ENCODE peak calls at places on chromosomes 3 and 15, in seven cellular contexts. One of them, this sample, is unnamed.

GRCh38 chr15:66743204-66743603 is 41.2 kb downstream of the SMAD6 start:
- DNase-seq in H1: no peak
- DNase-seq in endothelial cell of umbilical vein: no peak
- DNase-seq in esophagus squamous epithelium: no peak
- DNase-seq in stomach: no peak
- DNase-seq in A549: no peak
- DNase-seq in suprapubic skin: no peak
- DNase-seq in this sample: no peak

GRCh38 chr3:124263168-124263567 is 271.2 kb upstream of the ROPN1 start:
- DNase-seq in H1: no peak
- DNase-seq in endothelial cell of umbilical vein: peak; percentile 44
- DNase-seq in esophagus squamous epithelium: no peak
- DNase-seq in stomach: no peak
- DNase-seq in A549: peak; percentile 21
- DNase-seq in suprapubic skin: no peak
- DNase-seq in this sample: peak; percentile 34

GRCh38 chr3:102791641-102792589 is 357.1 kb downstream of the ZPLD1 start:
- DNase-seq in H1: no peak
- DNase-seq in endothelial cell of umbilical vein: no peak
- DNase-seq in esophagus squamous epithelium: no peak
- DNase-seq in stomach: no peak
- DNase-seq in A549: no peak
- DNase-seq in suprapubic skin: no peak
- DNase-seq in this sample: no peak

GRCh38 chr15:71788646-71789579 is 21.4 kb upstream of the NR2E3 start:
- DNase-seq in H1: no peak
- DNase-seq in endothelial cell of umbilical vein: peak; percentile 59
- DNase-seq in esophagus squamous epithelium: no peak
- DNase-seq in stomach: peak; percentile 2
- DNase-seq in A549: no peak
- DNase-seq in suprapubic skin: peak; percentile 48
- DNase-seq in this sample: no peak

GRCh38 chr3:100875239-100875638 is 118.0 kb downstream of the ABI3BP start:
- DNase-seq in H1: no peak
- DNase-seq in endothelial cell of umbilical vein: peak; percentile 94
- DNase-seq in esophagus squamous epithelium: no peak
- DNase-seq in stomach: peak; percentile 84
- DNase-seq in A549: no peak
- DNase-seq in suprapubic skin: no peak
- DNase-seq in this sample: peak; percentile 89

GRCh38 chr3:74268753-74269152 is 345.7 kb downstream of the CNTN3 start:
- DNase-seq in H1: no peak
- DNase-seq in endothelial cell of umbilical vein: no peak
- DNase-seq in esophagus squamous epithelium: no peak
- DNase-seq in stomach: no peak
- DNase-seq in A549: no peak
- DNase-seq in suprapubic skin: no peak
- DNase-seq in this sample: no peak

GRCh38 chr3:15964605-15965061 is 166.9 kb upstream of the ANKRD28 start:
- DNase-seq in H1: no peak
- DNase-seq in endothelial cell of umbilical vein: peak; percentile 50
- DNase-seq in esophagus squamous epithelium: no peak
- DNase-seq in stomach: no peak
- DNase-seq in A549: no peak
- DNase-seq in suprapubic skin: no peak
- DNase-seq in this sample: peak; percentile 5

GRCh38 chr3:14511971-14512943 is 27.9 kb downstream of the GRIP2 start:
- DNase-seq in H1: no peak
- DNase-seq in endothelial cell of umbilical vein: no peak
- DNase-seq in esophagus squamous epithelium: no peak
- DNase-seq in stomach: no peak
- DNase-seq in A549: no peak
- DNase-seq in suprapubic skin: peak; percentile 76
- DNase-seq in this sample: no peak

GRCh38 chr3:32138545-32139104 is 32.2 kb downstream of the GPD1L start:
- DNase-seq in H1: no peak
- DNase-seq in endothelial cell of umbilical vein: peak; percentile 80
- DNase-seq in esophagus squamous epithelium: no peak
- DNase-seq in stomach: no peak
- DNase-seq in A549: no peak
- DNase-seq in suprapubic skin: no peak
- DNase-seq in this sample: no peak

GRCh38 chr3:184345678-184346144 is 8.3 kb downstream of the FAM131A start:
- DNase-seq in H1: no peak
- DNase-seq in endothelial cell of umbilical vein: peak; percentile 44
- DNase-seq in esophagus squamous epithelium: no peak
- DNase-seq in stomach: peak; percentile 66
- DNase-seq in A549: peak; percentile 72
- DNase-seq in suprapubic skin: no peak
- DNase-seq in this sample: peak; percentile 94

GRCh38 chr15:95281470-95281869 is 1049.0 kb upstream of the NR2F2 start:
- DNase-seq in H1: no peak
- DNase-seq in endothelial cell of umbilical vein: no peak
- DNase-seq in esophagus squamous epithelium: no peak
- DNase-seq in stomach: no peak
- DNase-seq in A549: no peak
- DNase-seq in suprapubic skin: no peak
- DNase-seq in this sample: no peak

GRCh38 chr3:159825216-159825854 is 163.3 kb upstream of the IL12A start:
- DNase-seq in H1: no peak
- DNase-seq in endothelial cell of umbilical vein: no peak
- DNase-seq in esophagus squamous epithelium: no peak
- DNase-seq in stomach: no peak
- DNase-seq in A549: no peak
- DNase-seq in suprapubic skin: no peak
- DNase-seq in this sample: no peak

GRCh38 chr15:71060983-71061382 is 54.3 kb upstream of the THSD4 start:
- DNase-seq in H1: no peak
- DNase-seq in endothelial cell of umbilical vein: no peak
- DNase-seq in esophagus squamous epithelium: no peak
- DNase-seq in stomach: no peak
- DNase-seq in A549: no peak
- DNase-seq in suprapubic skin: no peak
- DNase-seq in this sample: no peak

GRCh38 chr3:64344721-64345207 is 119.5 kb upstream of the PRICKLE2 start:
- DNase-seq in H1: peak; percentile 75
- DNase-seq in endothelial cell of umbilical vein: no peak
- DNase-seq in esophagus squamous epithelium: no peak
- DNase-seq in stomach: no peak
- DNase-seq in A549: peak; percentile 13
- DNase-seq in suprapubic skin: no peak
- DNase-seq in this sample: no peak

GRCh38 chr3:172125963-172126403 is 86.6 kb downstream of the FNDC3B start:
- DNase-seq in H1: no peak
- DNase-seq in endothelial cell of umbilical vein: peak; percentile 56
- DNase-seq in esophagus squamous epithelium: no peak
- DNase-seq in stomach: peak; percentile 73
- DNase-seq in A549: no peak
- DNase-seq in suprapubic skin: peak; percentile 86
- DNase-seq in this sample: no peak

GRCh38 chr3:128784228-128784627 is 58.2 kb downstream of the RAB7A start:
- DNase-seq in H1: peak; percentile 39
- DNase-seq in endothelial cell of umbilical vein: peak; percentile 21
- DNase-seq in esophagus squamous epithelium: no peak
- DNase-seq in stomach: no peak
- DNase-seq in A549: peak; percentile 9
- DNase-seq in suprapubic skin: no peak
- DNase-seq in this sample: peak; percentile 27

GRCh38 chr3:82954486-82954885 is 1193.0 kb upstream of the GBE1 start:
- DNase-seq in H1: no peak
- DNase-seq in endothelial cell of umbilical vein: no peak
- DNase-seq in esophagus squamous epithelium: no peak
- DNase-seq in stomach: no peak
- DNase-seq in A549: no peak
- DNase-seq in suprapubic skin: no peak
- DNase-seq in this sample: no peak

GRCh38 chr3:71753716-71754609 is at the start of gene GPR27:
- DNase-seq in H1: no peak
- DNase-seq in endothelial cell of umbilical vein: peak; percentile 48
- DNase-seq in esophagus squamous epithelium: no peak
- DNase-seq in stomach: no peak
- DNase-seq in A549: peak; percentile 7
- DNase-seq in suprapubic skin: no peak
- DNase-seq in this sample: peak; percentile 33

GRCh38 chr15:86115138-86115801 is 35.6 kb downstream of the AGBL1 start:
- DNase-seq in H1: no peak
- DNase-seq in endothelial cell of umbilical vein: no peak
- DNase-seq in esophagus squamous epithelium: no peak
- DNase-seq in stomach: no peak
- DNase-seq in A549: no peak
- DNase-seq in suprapubic skin: no peak
- DNase-seq in this sample: no peak

GRCh38 chr3:61848885-61849284 is 287.5 kb downstream of the PTPRG start:
- DNase-seq in H1: no peak
- DNase-seq in endothelial cell of umbilical vein: peak; percentile 83
- DNase-seq in esophagus squamous epithelium: no peak
- DNase-seq in stomach: no peak
- DNase-seq in A549: no peak
- DNase-seq in suprapubic skin: no peak
- DNase-seq in this sample: no peak

GRCh38 chr3:126548556-126549466 is 9.9 kb downstream of the C3orf22 start:
- DNase-seq in H1: no peak
- DNase-seq in endothelial cell of umbilical vein: no peak
- DNase-seq in esophagus squamous epithelium: no peak
- DNase-seq in stomach: peak; percentile 16
- DNase-seq in A549: no peak
- DNase-seq in suprapubic skin: peak; percentile 67
- DNase-seq in this sample: no peak

GRCh38 chr15:94023520-94023919 is 207.8 kb upstream of the MCTP2 start:
- DNase-seq in H1: no peak
- DNase-seq in endothelial cell of umbilical vein: no peak
- DNase-seq in esophagus squamous epithelium: no peak
- DNase-seq in stomach: no peak
- DNase-seq in A549: no peak
- DNase-seq in suprapubic skin: no peak
- DNase-seq in this sample: no peak

DNA sequence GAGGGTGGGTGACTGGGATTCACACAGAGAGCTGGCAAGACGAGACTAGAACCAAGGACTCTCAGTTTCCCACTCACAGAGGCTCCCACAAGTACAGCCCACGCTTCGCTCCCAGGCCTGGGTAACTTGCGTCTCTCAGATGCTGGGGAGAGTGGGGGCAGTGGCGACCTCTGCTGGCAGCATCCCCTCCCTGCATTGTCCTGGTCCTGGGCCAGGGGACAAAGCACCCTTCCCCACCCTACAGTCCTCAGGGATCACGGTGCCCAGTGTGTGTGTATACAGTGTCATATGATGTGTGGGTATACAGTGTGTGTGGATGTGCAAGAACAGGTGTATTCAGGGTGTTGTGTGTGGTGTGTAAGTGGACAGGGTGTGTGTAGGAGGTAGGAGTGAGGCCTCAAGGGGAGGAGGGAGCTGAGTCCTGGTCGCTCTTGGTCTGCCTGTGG is 12.8 kb downstream of the VILL start:
- DNase-seq in H1: no peak
- DNase-seq in endothelial cell of umbilical vein: peak; percentile 17
- DNase-seq in esophagus squamous epithelium: no peak
- DNase-seq in stomach: peak; percentile 79
- DNase-seq in A549: peak; percentile 62
- DNase-seq in suprapubic skin: peak; percentile 91
- DNase-seq in this sample: peak; percentile 42
- H3K4me1 ChIP-seq in H1: peaks cover 6% of the 10 kb centered on the region
- H3K4me1 ChIP-seq in endothelial cell of umbilical vein: peaks cover 4% of the 10 kb centered on the region
- H3K4me1 ChIP-seq in esophagus squamous epithelium: peaks cover 12% of the 10 kb centered on the region
- H3K4me1 ChIP-seq in stomach: peaks cover 72% of the 10 kb centered on the region
- H3K4me1 ChIP-seq in A549: peaks cover 9% of the 10 kb centered on the region
- H3K4me1 ChIP-seq in suprapubic skin: peaks cover 36% of the 10 kb centered on the region
- H3K4me1 ChIP-seq in this sample: peaks cover 30% of the 10 kb centered on the region

DNA sequence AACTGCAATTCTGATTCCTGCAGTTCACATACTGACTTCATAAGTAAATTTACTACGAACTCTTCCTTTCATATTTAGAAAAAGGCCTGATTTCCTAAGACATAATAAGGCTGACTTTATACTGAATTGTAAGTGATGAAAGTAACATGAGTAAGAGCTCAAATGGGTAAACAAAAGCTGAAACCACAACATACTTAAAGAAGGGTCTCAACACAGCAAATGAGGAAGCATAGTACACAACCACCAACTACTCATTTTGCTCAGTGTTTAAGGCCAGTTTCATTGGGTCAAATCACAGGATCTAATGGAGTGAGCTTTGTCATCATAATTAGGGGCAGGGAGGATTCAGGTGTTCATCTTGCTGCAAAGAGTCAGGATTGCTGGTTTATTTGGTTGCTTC is 81.4 kb downstream of the SETD2 start:
- DNase-seq in H1: no peak
- DNase-seq in endothelial cell of umbilical vein: no peak
- DNase-seq in esophagus squamous epithelium: no peak
- DNase-seq in stomach: no peak
- DNase-seq in A549: no peak
- DNase-seq in suprapubic skin: no peak
- DNase-seq in this sample: no peak
- H3K27ac ChIP-seq in H1: no peak overlapping the region
- H3K27ac ChIP-seq in endothelial cell of umbilical vein: no peak overlapping the region
- H3K27ac ChIP-seq in esophagus squamous epithelium: no peak overlapping the region
- H3K27ac ChIP-seq in stomach: no peak overlapping the region
- H3K27ac ChIP-seq in A549: no peak overlapping the region
- H3K27ac ChIP-seq in suprapubic skin: no peak overlapping the region
- H3K27ac ChIP-seq in this sample: no peak overlapping the region

DNA sequence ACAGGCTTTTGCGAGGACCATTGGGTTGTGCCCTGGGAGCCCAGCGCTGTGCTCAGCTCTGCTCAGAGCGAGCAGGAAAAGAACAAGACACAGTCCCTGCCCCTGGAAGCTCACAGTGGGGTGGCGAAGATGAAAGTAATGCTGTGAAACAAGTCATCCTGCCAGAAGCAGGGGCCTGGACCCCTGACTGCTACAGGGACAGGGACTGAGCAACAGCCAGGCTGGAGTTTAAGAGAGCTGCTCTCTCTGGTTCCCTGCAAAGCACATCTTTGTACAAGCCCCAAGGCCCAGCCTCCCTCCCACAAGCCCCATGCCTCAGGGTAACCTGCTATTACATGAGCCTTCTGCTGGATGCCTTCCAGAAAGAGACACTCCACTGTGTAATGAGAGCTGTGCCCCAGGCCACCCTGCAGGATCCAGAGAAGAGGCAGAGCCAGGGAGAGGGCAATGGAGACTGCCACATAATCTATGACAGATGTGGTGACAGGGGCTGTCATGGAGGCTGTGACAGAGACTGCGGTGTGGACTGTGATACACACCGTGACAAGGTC is 7.1 kb upstream of the HCN4 start:
- DNase-seq in H1: no peak
- DNase-seq in endothelial cell of umbilical vein: no peak
- DNase-seq in esophagus squamous epithelium: no peak
- DNase-seq in stomach: no peak
- DNase-seq in A549: no peak
- DNase-seq in suprapubic skin: no peak
- DNase-seq in this sample: peak; percentile 51
- TF ChIP-seq POLR2A in H1: no peak
- TF ChIP-seq POLR2A in endothelial cell of umbilical vein: no peak
- TF ChIP-seq POLR2A in esophagus squamous epithelium: no peak
- TF ChIP-seq POLR2A in stomach: no peak
- TF ChIP-seq POLR2A in A549: no peak
- TF ChIP-seq POLR2A in suprapubic skin: no peak
- TF ChIP-seq POLR2A in this sample: no peak

DNA sequence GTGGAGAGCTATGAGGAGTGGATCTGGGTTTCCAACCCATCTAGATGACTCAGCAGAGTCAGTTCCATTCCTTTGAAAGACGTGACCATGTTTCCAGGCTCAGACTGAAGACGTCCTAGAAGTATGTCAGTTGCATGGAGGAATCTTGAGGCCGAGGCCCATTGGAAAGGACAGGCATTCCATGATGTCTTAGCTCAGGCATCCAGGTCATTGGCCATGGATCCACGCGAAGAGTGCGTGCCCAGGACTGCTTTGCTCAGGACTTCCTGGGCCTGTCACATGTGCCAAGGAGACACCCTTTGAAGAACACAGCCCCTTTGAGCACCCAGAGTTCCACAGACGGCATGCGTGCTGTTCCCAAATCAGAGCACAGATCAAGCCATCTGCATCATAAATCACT is 92.3 kb upstream of the ADAMTS17 start:
- DNase-seq in H1: no peak
- DNase-seq in endothelial cell of umbilical vein: no peak
- DNase-seq in esophagus squamous epithelium: no peak
- DNase-seq in stomach: no peak
- DNase-seq in A549: no peak
- DNase-seq in suprapubic skin: no peak
- DNase-seq in this sample: no peak
- H3K4me1 ChIP-seq in H1: no peaks in the 10 kb centered on the region
- H3K4me1 ChIP-seq in endothelial cell of umbilical vein: no peaks in the 10 kb centered on the region
- H3K4me1 ChIP-seq in esophagus squamous epithelium: peaks cover 7% of the 10 kb centered on the region
- H3K4me1 ChIP-seq in stomach: peaks cover 7% of the 10 kb centered on the region
- H3K4me1 ChIP-seq in A549: no peaks in the 10 kb centered on the region
- H3K4me1 ChIP-seq in suprapubic skin: peaks cover 3% of the 10 kb centered on the region
- H3K4me1 ChIP-seq in this sample: no peaks in the 10 kb centered on the region